ENCODE peak calls at places on chromosome 21, in five cellular contexts. One of them, this sample, is unnamed.

GRCh38 chr21:44598031-44598430 is 2.4 kb upstream of the KRTAP10-7 start:
- DNase-seq in suprapubic skin: no peak
- DNase-seq in activated T-cell treated with anti-CD3 and anti-CD28 coated beads, Interleukin-2, amount 50 U/mL, for 4 hours: no peak
- DNase-seq in aorta: no peak
- DNase-seq in Right ventricle myocardium superior: no peak
- DNase-seq in this sample: no peak

GRCh38 chr21:35423694-35424093 is 374.6 kb upstream of the RUNX1 start:
- DNase-seq in suprapubic skin: no peak
- DNase-seq in activated T-cell treated with anti-CD3 and anti-CD28 coated beads, Interleukin-2, amount 50 U/mL, for 4 hours: no peak
- DNase-seq in aorta: no peak
- DNase-seq in Right ventricle myocardium superior: no peak
- DNase-seq in this sample: no peak

GRCh38 chr21:44413566-44414290 is 41.6 kb upstream of the LRRC3 start:
- DNase-seq in suprapubic skin: peak
- DNase-seq in activated T-cell treated with anti-CD3 and anti-CD28 coated beads, Interleukin-2, amount 50 U/mL, for 4 hours: no peak
- DNase-seq in aorta: peak
- DNase-seq in Right ventricle myocardium superior: peak
- DNase-seq in this sample: no peak

GRCh38 chr21:18070392-18070791 is 174.2 kb upstream of the CHODL start:
- DNase-seq in suprapubic skin: no peak
- DNase-seq in activated T-cell treated with anti-CD3 and anti-CD28 coated beads, Interleukin-2, amount 50 U/mL, for 4 hours: no peak
- DNase-seq in aorta: no peak
- DNase-seq in Right ventricle myocardium superior: no peak
- DNase-seq in this sample: no peak

GRCh38 chr21:28018213-28018612 is 974.5 kb downstream of the LTN1 start:
- DNase-seq in suprapubic skin: no peak
- DNase-seq in activated T-cell treated with anti-CD3 and anti-CD28 coated beads, Interleukin-2, amount 50 U/mL, for 4 hours: no peak
- DNase-seq in aorta: no peak
- DNase-seq in Right ventricle myocardium superior: no peak
- DNase-seq in this sample: no peak

GRCh38 chr21:29192999-29193563 is 62.6 kb downstream of the MAP3K7CL start:
- DNase-seq in suprapubic skin: no peak
- DNase-seq in activated T-cell treated with anti-CD3 and anti-CD28 coated beads, Interleukin-2, amount 50 U/mL, for 4 hours: no peak
- DNase-seq in aorta: no peak
- DNase-seq in Right ventricle myocardium superior: no peak
- DNase-seq in this sample: no peak

GRCh38 chr21:45294509-45295291 is 7.0 kb upstream of the POFUT2 start:
- DNase-seq in suprapubic skin: peak
- DNase-seq in activated T-cell treated with anti-CD3 and anti-CD28 coated beads, Interleukin-2, amount 50 U/mL, for 4 hours: no peak
- DNase-seq in aorta: peak
- DNase-seq in Right ventricle myocardium superior: peak
- DNase-seq in this sample: no peak

GRCh38 chr21:37324558-37324957 is 42.0 kb upstream of the DYRK1A start:
- DNase-seq in suprapubic skin: no peak
- DNase-seq in activated T-cell treated with anti-CD3 and anti-CD28 coated beads, Interleukin-2, amount 50 U/mL, for 4 hours: no peak
- DNase-seq in aorta: no peak
- DNase-seq in Right ventricle myocardium superior: no peak
- DNase-seq in this sample: no peak

GRCh38 chr21:43866659-43867331 is 1.8 kb downstream of the AGPAT3 start:
- DNase-seq in suprapubic skin: no peak
- DNase-seq in activated T-cell treated with anti-CD3 and anti-CD28 coated beads, Interleukin-2, amount 50 U/mL, for 4 hours: peak
- DNase-seq in aorta: no peak
- DNase-seq in Right ventricle myocardium superior: no peak
- DNase-seq in this sample: no peak

GRCh38 chr21:43975469-43976098 is 36.5 kb upstream of the TRAPPC10 start:
- DNase-seq in suprapubic skin: peak
- DNase-seq in activated T-cell treated with anti-CD3 and anti-CD28 coated beads, Interleukin-2, amount 50 U/mL, for 4 hours: peak
- DNase-seq in aorta: peak
- DNase-seq in Right ventricle myocardium superior: peak
- DNase-seq in this sample: peak

GRCh38 chr21:44483288-44484237 is 28.3 kb downstream of the LRRC3 start:
- DNase-seq in suprapubic skin: no peak
- DNase-seq in activated T-cell treated with anti-CD3 and anti-CD28 coated beads, Interleukin-2, amount 50 U/mL, for 4 hours: no peak
- DNase-seq in aorta: no peak
- DNase-seq in Right ventricle myocardium superior: no peak
- DNase-seq in this sample: no peak

GRCh38 chr21:32868631-32869454 is 97.3 kb upstream of the PAXBP1 start:
- DNase-seq in suprapubic skin: no peak
- DNase-seq in activated T-cell treated with anti-CD3 and anti-CD28 coated beads, Interleukin-2, amount 50 U/mL, for 4 hours: no peak
- DNase-seq in aorta: no peak
- DNase-seq in Right ventricle myocardium superior: no peak
- DNase-seq in this sample: no peak

GRCh38 chr21:21714396-21714795 is 716.2 kb downstream of the NCAM2 start:
- DNase-seq in suprapubic skin: no peak
- DNase-seq in activated T-cell treated with anti-CD3 and anti-CD28 coated beads, Interleukin-2, amount 50 U/mL, for 4 hours: no peak
- DNase-seq in aorta: no peak
- DNase-seq in Right ventricle myocardium superior: no peak
- DNase-seq in this sample: no peak

GRCh38 chr21:15029077-15029476 is 35.7 kb downstream of the NRIP1 start:
- DNase-seq in suprapubic skin: no peak
- DNase-seq in activated T-cell treated with anti-CD3 and anti-CD28 coated beads, Interleukin-2, amount 50 U/mL, for 4 hours: no peak
- DNase-seq in aorta: no peak
- DNase-seq in Right ventricle myocardium superior: no peak
- DNase-seq in this sample: no peak

GRCh38 chr21:30434033-30434631 is 4.1 kb downstream of the KRTAP13-4 start:
- DNase-seq in suprapubic skin: no peak
- DNase-seq in activated T-cell treated with anti-CD3 and anti-CD28 coated beads, Interleukin-2, amount 50 U/mL, for 4 hours: no peak
- DNase-seq in aorta: no peak
- DNase-seq in Right ventricle myocardium superior: no peak
- DNase-seq in this sample: no peak

GRCh38 chr21:17436626-17437111 is 76.2 kb upstream of the CXADR start:
- DNase-seq in suprapubic skin: no peak
- DNase-seq in activated T-cell treated with anti-CD3 and anti-CD28 coated beads, Interleukin-2, amount 50 U/mL, for 4 hours: no peak
- DNase-seq in aorta: no peak
- DNase-seq in Right ventricle myocardium superior: no peak
- DNase-seq in this sample: no peak

GRCh38 chr21:45471229-45472052 is 66.5 kb downstream of the COL18A1 start:
- DNase-seq in suprapubic skin: no peak
- DNase-seq in activated T-cell treated with anti-CD3 and anti-CD28 coated beads, Interleukin-2, amount 50 U/mL, for 4 hours: no peak
- DNase-seq in aorta: peak
- DNase-seq in Right ventricle myocardium superior: no peak
- DNase-seq in this sample: no peak

GRCh38 chr21:29985866-29986265 is 46.1 kb upstream of the GRIK1 start:
- DNase-seq in suprapubic skin: no peak
- DNase-seq in activated T-cell treated with anti-CD3 and anti-CD28 coated beads, Interleukin-2, amount 50 U/mL, for 4 hours: no peak
- DNase-seq in aorta: no peak
- DNase-seq in Right ventricle myocardium superior: no peak
- DNase-seq in this sample: peak

GRCh38 chr21:29238052-29238966 is 60.4 kb upstream of the BACH1 start:
- DNase-seq in suprapubic skin: no peak
- DNase-seq in activated T-cell treated with anti-CD3 and anti-CD28 coated beads, Interleukin-2, amount 50 U/mL, for 4 hours: no peak
- DNase-seq in aorta: no peak
- DNase-seq in Right ventricle myocardium superior: no peak
- DNase-seq in this sample: no peak

GRCh38 chr21:30329203-30329868 is 8.2 kb downstream of the KRTAP27-1 start:
- DNase-seq in suprapubic skin: no peak
- DNase-seq in activated T-cell treated with anti-CD3 and anti-CD28 coated beads, Interleukin-2, amount 50 U/mL, for 4 hours: no peak
- DNase-seq in aorta: no peak
- DNase-seq in Right ventricle myocardium superior: no peak
- DNase-seq in this sample: no peak

GRCh38 chr21:41616063-41616591 is 108.2 kb upstream of the TMPRSS2 start:
- DNase-seq in suprapubic skin: no peak
- DNase-seq in activated T-cell treated with anti-CD3 and anti-CD28 coated beads, Interleukin-2, amount 50 U/mL, for 4 hours: no peak
- DNase-seq in aorta: peak
- DNase-seq in Right ventricle myocardium superior: no peak
- DNase-seq in this sample: no peak

GRCh38 chr21:46213620-46214286 is 14.8 kb downstream of the LSS start:
- DNase-seq in suprapubic skin: peak
- DNase-seq in activated T-cell treated with anti-CD3 and anti-CD28 coated beads, Interleukin-2, amount 50 U/mL, for 4 hours: no peak
- DNase-seq in aorta: no peak
- DNase-seq in Right ventricle myocardium superior: no peak
- DNase-seq in this sample: no peak

GRCh38 chr21:14050121-14050520 is 160.6 kb downstream of the LIPI start:
- DNase-seq in suprapubic skin: no peak
- DNase-seq in activated T-cell treated with anti-CD3 and anti-CD28 coated beads, Interleukin-2, amount 50 U/mL, for 4 hours: no peak
- DNase-seq in aorta: no peak
- DNase-seq in Right ventricle myocardium superior: no peak
- DNase-seq in this sample: no peak

GRCh38 chr21:16755061-16755460 is 757.8 kb upstream of the CXADR start:
- DNase-seq in suprapubic skin: no peak
- DNase-seq in activated T-cell treated with anti-CD3 and anti-CD28 coated beads, Interleukin-2, amount 50 U/mL, for 4 hours: no peak
- DNase-seq in aorta: no peak
- DNase-seq in Right ventricle myocardium superior: no peak
- DNase-seq in this sample: no peak

GRCh38 chr21:15848632-15849031 is 118.8 kb downstream of the USP25 start:
- DNase-seq in suprapubic skin: no peak
- DNase-seq in activated T-cell treated with anti-CD3 and anti-CD28 coated beads, Interleukin-2, amount 50 U/mL, for 4 hours: no peak
- DNase-seq in aorta: no peak
- DNase-seq in Right ventricle myocardium superior: no peak
- DNase-seq in this sample: no peak

GRCh38 chr21:29181799-29182470 is 51.5 kb downstream of the MAP3K7CL start:
- DNase-seq in suprapubic skin: no peak
- DNase-seq in activated T-cell treated with anti-CD3 and anti-CD28 coated beads, Interleukin-2, amount 50 U/mL, for 4 hours: no peak
- DNase-seq in aorta: no peak
- DNase-seq in Right ventricle myocardium superior: no peak
- DNase-seq in this sample: no peak

GRCh38 chr21:35528109-35529042 is 479.3 kb upstream of the RUNX1 start:
- DNase-seq in suprapubic skin: no peak
- DNase-seq in activated T-cell treated with anti-CD3 and anti-CD28 coated beads, Interleukin-2, amount 50 U/mL, for 4 hours: peak
- DNase-seq in aorta: peak
- DNase-seq in Right ventricle myocardium superior: peak
- DNase-seq in this sample: peak

This sample was measured in CD14-positive monocyte.